ENCODE peak calls at places on chromosomes 6 and 20, in ten cellular contexts. G is aorta; K is fibroblast of mammary gland; A is CD4-positive, alpha-beta T cell; Q is iris pigment epithelial cell; N is A549; Z is ELR; Y is ovary; O is lung; W is AG10803. X is an unnamed sample.

GRCh38 chr20:19583532-19584175 is 174.4 kb upstream of the RIN2 start:
- DNase-seq in G (peak), K (peak), A (no peak), Q (peak), N (peak), Z (peak), Y (peak), O (peak), W (peak), X (peak)

GRCh38 chr6:53938810-53939209 is 144.0 kb downstream of the LRRC1 start:
- DNase-seq in G (no peak), K (peak), A (no peak), Q (peak), N (no peak), Z (peak), Y (no peak), O (no peak), W (peak), X (no peak)

GRCh38 chr6:2876210-2877056 is 26.7 kb downstream of the SERPINB9 start:
- DNase-seq in G (peak), K (peak), A (no peak), Q (peak), N (peak), Z (peak), Y (peak), O (peak), W (peak), X (peak)

GRCh38 chr6:144722214-144722737 is 437.1 kb downstream of the UTRN start:
- DNase-seq in G (no peak), K (no peak), A (no peak), Q (peak), N (no peak), Z (peak), Y (no peak), O (no peak), W (no peak), X (no peak)

GRCh38 chr6:80060774-80061173 is 45.7 kb upstream of the BCKDHB start:
- DNase-seq in G (no peak), K (no peak), A (no peak), Q (no peak), N (no peak), Z (no peak), Y (no peak), O (no peak), W (no peak), X (no peak)

GRCh38 chr6:136945072-136945471 is 23.0 kb downstream of the SLC35D3 start:
- DNase-seq in G (no peak), K (no peak), A (no peak), Q (no peak), N (no peak), Z (no peak), Y (no peak), O (no peak), W (no peak), X (no peak)

GRCh38 chr6:70280462-70280861 is 22.4 kb downstream of the COL9A1 start:
- DNase-seq in G (no peak), K (no peak), A (no peak), Q (no peak), N (no peak), Z (no peak), Y (no peak), O (no peak), W (no peak), X (no peak)

GRCh38 chr6:1123406-1123805 is 188.5 kb upstream of the FOXQ1 start:
- DNase-seq in G (no peak), K (no peak), A (no peak), Q (no peak), N (no peak), Z (no peak), Y (no peak), O (no peak), W (no peak), X (no peak)

GRCh38 chr6:32666420-32667300 is at the start of gene HLA-DQB1:
- DNase-seq in G (no peak), K (peak), A (no peak), Q (peak), N (peak), Z (peak), Y (no peak), O (no peak), W (no peak), X (peak)

GRCh38 chr20:38863024-38863851 is 57.7 kb downstream of the PPP1R16B start:
- DNase-seq in G (no peak), K (no peak), A (peak), Q (no peak), N (no peak), Z (no peak), Y (no peak), O (no peak), W (no peak), X (no peak)

GRCh38 chr6:43993881-43994523 is 133.2 kb downstream of the MRPL14 start:
- DNase-seq in G (no peak), K (no peak), A (no peak), Q (no peak), N (no peak), Z (no peak), Y (peak), O (no peak), W (no peak), X (no peak)

GRCh38 chr6:72151742-72152141 is 265.4 kb downstream of the RIMS1 start:
- DNase-seq in G (no peak), K (no peak), A (no peak), Q (no peak), N (no peak), Z (no peak), Y (no peak), O (no peak), W (no peak), X (no peak)

GRCh38 chr20:59403261-59403961 is 103.0 kb downstream of the EDN3 start:
- DNase-seq in G (no peak), K (no peak), A (peak), Q (no peak), N (peak), Z (peak), Y (peak), O (no peak), W (no peak), X (peak)

GRCh38 chr20:51400051-51400926 is 142.2 kb downstream of the NFATC2 start:
- DNase-seq in G (no peak), K (no peak), A (peak), Q (no peak), N (no peak), Z (peak), Y (no peak), O (no peak), W (no peak), X (no peak)

GRCh38 chr6:169456840-169457239 is 203.2 kb upstream of the THBS2 start:
- DNase-seq in G (no peak), K (no peak), A (no peak), Q (no peak), N (no peak), Z (no peak), Y (no peak), O (no peak), W (no peak), X (no peak)

GRCh38 chr6:16741112-16742016 is 19.9 kb downstream of the ATXN1 start:
- DNase-seq in G (no peak), K (peak), A (no peak), Q (peak), N (no peak), Z (peak), Y (no peak), O (no peak), W (peak), X (no peak)

GRCh38 chr6:113763883-113764282 is 93.3 kb upstream of the MARCKS start:
- DNase-seq in G (no peak), K (peak), A (no peak), Q (peak), N (peak), Z (peak), Y (no peak), O (no peak), W (peak), X (no peak)

GRCh38 chr6:64817525-64817924 is 889.5 kb downstream of the EYS start:
- DNase-seq in G (no peak), K (no peak), A (no peak), Q (no peak), N (no peak), Z (no peak), Y (no peak), O (no peak), W (no peak), X (no peak)

GRCh38 chr6:107620736-107621135 is 130.8 kb downstream of the SOBP start:
- DNase-seq in G (no peak), K (peak), A (no peak), Q (peak), N (no peak), Z (no peak), Y (no peak), O (no peak), W (no peak), X (no peak)

GRCh38 chr6:159807150-159807859 is 7.2 kb downstream of the PNLDC1 start:
- DNase-seq in G (no peak), K (no peak), A (no peak), Q (no peak), N (no peak), Z (no peak), Y (no peak), O (no peak), W (no peak), X (no peak)

GRCh38 chr6:124373386-124373785 is 569.7 kb downstream of the NKAIN2 start:
- DNase-seq in G (no peak), K (no peak), A (no peak), Q (no peak), N (no peak), Z (no peak), Y (no peak), O (no peak), W (no peak), X (no peak)

GRCh38 chr6:56803594-56803993 is 151.3 kb upstream of the BEND6 start:
- DNase-seq in G (no peak), K (peak), A (no peak), Q (peak), N (no peak), Z (peak), Y (no peak), O (no peak), W (peak), X (no peak)

GRCh38 chr6:169139179-169139971 is 114.3 kb downstream of the THBS2 start:
- DNase-seq in G (no peak), K (no peak), A (no peak), Q (no peak), N (no peak), Z (no peak), Y (no peak), O (peak), W (no peak), X (no peak)

GRCh38 chr6:144405173-144405572 is 120.0 kb downstream of the UTRN start:
- DNase-seq in G (no peak), K (peak), A (no peak), Q (peak), N (no peak), Z (no peak), Y (no peak), O (no peak), W (peak), X (no peak)

GRCh38 chr6:34025851-34026250 is 120.0 kb downstream of the GRM4 start:
- DNase-seq in G (no peak), K (no peak), A (no peak), Q (no peak), N (no peak), Z (no peak), Y (no peak), O (no peak), W (no peak), X (no peak)

GRCh38 chr20:33233129-33233774 is 2.5 kb upstream of the BPIFA1 start:
- DNase-seq in G (no peak), K (no peak), A (no peak), Q (no peak), N (no peak), Z (no peak), Y (no peak), O (no peak), W (no peak), X (no peak)

GRCh38 chr6:113860165-113860955 is 3.2 kb downstream of the MARCKS start:
- DNase-seq in G (peak), K (peak), A (no peak), Q (peak), N (no peak), Z (peak), Y (peak), O (no peak), W (peak), X (peak)

GRCh38 chr6:49551126-49551865 is 828 bp downstream of the C6orf141 start:
- DNase-seq in G (no peak), K (no peak), A (no peak), Q (no peak), N (no peak), Z (peak), Y (no peak), O (no peak), W (peak), X (peak)

GRCh38 chr20:64064145-64064698 is 1.2 kb downstream of the TCEA2 start:
- DNase-seq in G (no peak), K (peak), A (no peak), Q (peak), N (peak), Z (peak), Y (peak), O (no peak), W (peak), X (no peak)

GRCh38 chr20:61120595-61121515 is 131.2 kb upstream of the CDH4 start:
- DNase-seq in G (no peak), K (peak), A (no peak), Q (peak), N (no peak), Z (peak), Y (no peak), O (peak), W (peak), X (peak)

GRCh38 chr6:33620158-33620583 is 951 bp upstream of the ITPR3 start:
- DNase-seq in G (peak), K (no peak), A (no peak), Q (peak), N (no peak), Z (no peak), Y (peak), O (peak), W (no peak), X (peak)

GRCh38 chr6:111995409-111995808 is 58.5 kb upstream of the CCN6 start:
- DNase-seq in G (no peak), K (peak), A (no peak), Q (no peak), N (no peak), Z (peak), Y (no peak), O (no peak), W (peak), X (no peak)

GRCh38 chr6:140627002-140627401 is 1252.6 kb upstream of the CITED2 start:
- DNase-seq in G (no peak), K (no peak), A (no peak), Q (no peak), N (no peak), Z (no peak), Y (no peak), O (no peak), W (no peak), X (no peak)

GRCh38 chr20:52242237-52243230 is 51.0 kb upstream of the ZFP64 start:
- DNase-seq in G (no peak), K (peak), A (no peak), Q (peak), N (peak), Z (peak), Y (no peak), O (no peak), W (peak), X (no peak)

GRCh38 chr6:56814308-56814707 is 140.6 kb upstream of the BEND6 start:
- DNase-seq in G (no peak), K (no peak), A (no peak), Q (no peak), N (no peak), Z (no peak), Y (no peak), O (no peak), W (no peak), X (no peak)

GRCh38 chr20:54062812-54063280 is 7.5 kb downstream of the BCAS1 start:
- DNase-seq in G (no peak), K (peak), A (no peak), Q (peak), N (peak), Z (peak), Y (no peak), O (no peak), W (peak), X (no peak)

GRCh38 chr6:37244430-37245310 is 12.9 kb upstream of the TBC1D22B start:
- DNase-seq in G (peak), K (peak), A (no peak), Q (peak), N (no peak), Z (peak), Y (peak), O (peak), W (peak), X (peak)

GRCh38 chr6:70459235-70459634 is 45.9 kb downstream of the FAM135A start:
- DNase-seq in G (no peak), K (no peak), A (no peak), Q (no peak), N (no peak), Z (no peak), Y (no peak), O (no peak), W (no peak), X (no peak)

GRCh38 chr6:168081858-168082546 is 3.0 kb upstream of the FRMD1 start:
- DNase-seq in G (no peak), K (no peak), A (no peak), Q (no peak), N (no peak), Z (no peak), Y (no peak), O (no peak), W (no peak), X (no peak)

X was measured in thyroid gland.